ENCODE peak calls at places on chromosomes 11 and 22, in four cellular contexts. G, V, E and I are unnamed samples.

GRCh38 chr11:10388096-10388495 is 67.0 kb upstream of the AMPD3 start:
- DNase-seq in V (no peak), G (no peak), E (no peak), I (no peak)

GRCh38 chr22:42939451-42939881 is 75.5 kb downstream of the PACSIN2 start:
- DNase-seq in E (no peak), V (no peak), G (no peak), I (no peak)

GRCh38 chr11:103601230-103601846 is 435.1 kb upstream of the DDI1 start:
- DNase-seq in V (peak), E (peak), G (peak), I (no peak)

GRCh38 chr11:27701262-27702105 is 1.2 kb upstream of the BDNF start:
- DNase-seq in G (peak), V (no peak), E (peak), I (no peak)

GRCh38 chr11:121648306-121648705 is 195.5 kb upstream of the SORL1-AS1 start:
- DNase-seq in E (peak), V (no peak), G (no peak), I (no peak)

GRCh38 chr11:64805481-64805880 is 2.5 kb upstream of the MAP4K2 start:
- DNase-seq in E (no peak), V (no peak), G (no peak), I (no peak)

GRCh38 chr11:117859061-117859460 is 17.4 kb downstream of the FXYD6 start:
- DNase-seq in E (no peak), V (no peak), G (no peak), I (no peak)

GRCh38 chr22:24938741-24939341 is 7.7 kb downstream of the LHFPL7 start:
- DNase-seq in E (peak), V (peak), G (peak), I (no peak)

GRCh38 chr11:1198766-1199688 is 23.8 kb upstream of the MUC5B start:
- DNase-seq in E (no peak), V (no peak), G (no peak), I (no peak)

GRCh38 chr11:3003396-3004231 is 11.5 kb upstream of the NAP1L4 start:
- DNase-seq in E (no peak), V (no peak), G (no peak), I (no peak)

GRCh38 chr11:31397239-31397834 is 27.7 kb downstream of the DNAJC24 start:
- DNase-seq in E (peak), V (peak), G (peak), I (no peak)

GRCh38 chr11:115244758-115245157 is 259.5 kb downstream of the CADM1 start:
- DNase-seq in V (no peak), G (no peak), E (no peak), I (no peak)

GRCh38 chr22:32531955-32532818 is 57.6 kb downstream of the FBXO7 start:
- DNase-seq in E (no peak), G (no peak), V (peak), I (no peak)

GRCh38 chr11:7591107-7591894 is 77.5 kb downstream of the PPFIBP2 start:
- DNase-seq in E (no peak), G (no peak), V (no peak), I (no peak)

GRCh38 chr11:40679276-40679675 is 780.2 kb downstream of the LRRC4C start:
- DNase-seq in G (no peak), E (no peak), V (no peak), I (no peak)

GRCh38 chr22:44407404-44408226 is 90.4 kb downstream of the RTL6 start:
- DNase-seq in E (no peak), G (no peak), V (no peak), I (no peak)
- TF ChIP-seq BHLHE40 in E (no peak), G (no peak), V (no peak), I (no peak)

GRCh38 chr11:67376022-67376386 is 2.6 kb upstream of the CLCF1 start:
- DNase-seq in G (no peak), V (no peak), E (no peak), I (no peak)

GRCh38 chr11:67375320-67376021 is 2.1 kb upstream of the CLCF1 start:
- DNase-seq in G (peak), E (no peak), V (no peak), I (no peak)

GRCh38 chr11:67378544-67378943 is 5.1 kb upstream of the CLCF1 start:
- DNase-seq in V (no peak), E (no peak), G (no peak), I (no peak)

GRCh38 chr11:67376421-67376820 is 3.0 kb upstream of the CLCF1 start:
- DNase-seq in V (no peak), G (no peak), E (no peak), I (no peak)

DNA sequence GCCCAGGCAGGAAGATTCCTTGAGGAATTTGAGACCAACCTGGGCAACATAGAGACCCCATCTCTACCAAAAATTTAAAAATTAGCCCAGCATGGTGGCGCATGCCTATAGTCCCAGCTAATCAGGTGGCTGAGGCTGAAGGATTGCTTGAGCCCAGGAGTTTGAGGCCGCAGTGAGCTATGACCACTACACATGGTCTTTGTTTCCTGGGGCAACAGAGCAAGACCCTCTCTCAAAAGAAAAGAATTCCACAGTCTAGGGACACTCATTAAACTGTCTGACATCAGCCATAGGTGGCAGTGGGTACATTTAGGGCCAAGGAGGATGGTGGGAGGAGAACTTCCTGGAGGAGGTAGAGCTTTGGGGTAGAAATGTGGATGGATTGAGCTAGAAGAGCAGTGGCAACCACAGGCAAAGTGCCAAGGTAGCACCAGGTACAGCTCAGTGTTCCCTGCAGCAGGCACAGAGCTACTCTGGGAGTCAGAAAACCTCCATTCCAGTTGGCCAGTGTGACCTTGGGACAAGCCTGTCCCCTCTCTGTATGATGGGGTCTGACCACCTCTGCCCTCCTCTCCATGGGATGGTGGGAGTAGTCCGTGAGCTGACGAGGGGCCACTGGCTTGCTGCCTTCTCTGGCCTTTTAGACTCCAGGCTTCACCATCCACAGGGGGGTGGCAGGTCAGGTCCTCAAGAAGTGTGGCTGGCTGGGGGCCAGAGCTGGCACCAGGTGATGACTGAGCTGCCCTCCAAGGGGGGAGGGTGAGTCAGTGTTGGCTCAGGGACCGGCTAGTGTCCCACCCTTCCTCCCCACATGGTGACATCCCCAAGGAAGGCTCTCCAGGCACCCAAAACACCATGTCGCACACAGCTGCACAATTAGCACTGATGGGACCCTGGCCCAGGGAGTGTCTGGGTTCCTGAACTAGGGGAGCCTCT is 3.7 kb upstream of the CLCF1 start:
- DNase-seq in V (no peak), E (no peak), G (no peak), I (no peak)
- TF ChIP-seq BHLHE40 in V (no peak), E (no peak), G (no peak), I (no peak)

DNA sequence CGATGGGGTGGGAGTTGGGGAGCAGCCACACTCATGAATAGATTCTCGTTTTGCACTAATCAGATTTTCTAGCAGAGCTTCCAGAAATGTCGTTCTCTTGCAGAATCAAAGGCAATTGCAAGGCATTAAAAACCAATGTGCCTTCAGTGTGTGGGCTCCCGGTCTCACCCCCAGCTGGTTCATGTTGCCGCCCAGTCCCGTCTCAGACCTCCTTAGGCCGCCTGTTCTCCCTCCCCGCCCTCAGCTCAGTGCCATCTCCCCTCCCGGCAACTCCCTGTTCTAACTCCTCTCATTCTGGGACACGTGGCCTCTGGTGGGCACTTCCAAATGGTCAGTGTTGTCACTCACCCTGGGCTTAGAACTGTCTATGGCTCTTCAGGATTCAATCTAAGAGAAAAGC is 42.5 kb upstream of the SMIM38 start:
- DNase-seq in E (no peak), G (no peak), V (no peak), I (no peak)
- TF ChIP-seq BHLHE40 in E (no peak), G (no peak), V (no peak), I (no peak)

GRCh38 chr22:22578702-22579424 is 19.8 kb upstream of the PRAME start:
- DNase-seq in G (no peak), E (no peak), V (no peak), I (no peak)
- TF ChIP-seq BHLHE40 in G (no peak), E (no peak), V (no peak), I (no peak)

DNA sequence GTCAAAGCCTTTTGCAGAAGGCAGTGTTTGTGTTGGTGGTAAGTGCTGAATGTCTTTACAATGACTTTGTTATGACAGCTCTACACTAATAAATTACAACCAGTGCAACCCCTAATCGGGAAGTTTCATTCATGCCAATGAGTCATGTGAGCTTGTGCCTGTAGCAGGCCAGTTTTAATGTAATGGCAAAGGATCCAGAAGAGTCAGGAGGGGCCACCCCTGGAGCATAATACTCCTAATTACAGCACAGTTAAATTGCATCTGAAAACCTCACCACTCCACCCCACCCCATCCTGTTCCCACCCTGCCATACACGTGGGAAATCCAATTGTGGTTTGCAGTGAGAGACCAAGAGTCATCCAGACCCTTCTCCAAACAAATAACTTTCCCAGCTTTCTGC is 277.4 kb upstream of the FAT3 start:
- DNase-seq in E (no peak), V (no peak), G (no peak), I (no peak)
- TF ChIP-seq BHLHE40 in E (no peak), V (no peak), G (no peak), I (no peak)

GRCh38 chr11:19933801-19934488 is 221.3 kb downstream of the NAV2 start:
- DNase-seq in E (no peak), G (no peak), V (no peak), I (no peak)
- TF ChIP-seq BHLHE40 in E (no peak), G (no peak), V (no peak), I (no peak)

DNA sequence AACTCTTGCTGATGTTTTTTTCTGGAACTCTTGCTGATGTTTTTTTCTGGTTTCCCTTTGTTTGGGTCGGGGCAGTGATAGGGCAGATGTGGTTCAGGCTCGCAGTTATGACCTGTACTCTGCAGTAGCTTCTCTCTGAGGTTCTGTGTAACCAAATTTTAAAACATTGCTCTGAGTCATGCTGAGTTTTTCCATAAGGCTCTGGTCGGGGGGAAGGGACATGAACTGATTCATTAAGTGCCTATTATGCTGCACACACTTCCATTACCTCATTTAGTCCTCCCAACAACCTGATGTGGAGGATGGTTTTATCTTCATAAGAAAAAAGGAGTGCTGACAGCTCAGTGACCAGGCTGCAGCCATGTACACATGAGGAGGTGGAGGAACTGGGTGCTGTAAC is 18.9 kb downstream of the TNRC6B start:
- DNase-seq in E (no peak), G (peak), V (no peak), I (peak)
- TF ChIP-seq BHLHE40 in E (no peak), G (no peak), V (no peak), I (no peak)